ENCODE peak calls at places on chromosomes 1 and 21, in seven cellular contexts. One of them, this sample, is unnamed.
A peak's percentile ranks its signal among the peaks of the same experiment; 100 is the strongest.

GRCh38 chr21:43269461-43269860 is 100.7 kb downstream of the CRYAA start:
- DNase-seq in activated CD4-positive, alpha-beta T cell treated with anti-CD3 and anti-CD28 coated beads, Interleukin-2, amount 50 U/mL, for 1 hour: peak; percentile 34
- DNase-seq in smooth muscle cell of the brain vasculature: no peak
- DNase-seq in left kidney: no peak
- DNase-seq in left cardiac atrium: peak; percentile 20
- DNase-seq in stimulated activated CD4-positive, alpha-beta T cell treated with anti-CD3 and anti-CD28 coated beads, Interleukin-2, amount 100 ng/mL, for 48 hours: peak; percentile 27
- DNase-seq in stomach: no peak
- DNase-seq in this sample: no peak

GRCh38 chr1:229848762-229849677 is 218.0 kb upstream of the GALNT2 start:
- DNase-seq in activated CD4-positive, alpha-beta T cell treated with anti-CD3 and anti-CD28 coated beads, Interleukin-2, amount 50 U/mL, for 1 hour: no peak
- DNase-seq in smooth muscle cell of the brain vasculature: no peak
- DNase-seq in left kidney: peak; percentile 59
- DNase-seq in left cardiac atrium: no peak
- DNase-seq in stimulated activated CD4-positive, alpha-beta T cell treated with anti-CD3 and anti-CD28 coated beads, Interleukin-2, amount 100 ng/mL, for 48 hours: no peak
- DNase-seq in stomach: no peak
- DNase-seq in this sample: no peak

GRCh38 chr1:114091711-114092110 is 62.0 kb downstream of the SYT6 start:
- DNase-seq in activated CD4-positive, alpha-beta T cell treated with anti-CD3 and anti-CD28 coated beads, Interleukin-2, amount 50 U/mL, for 1 hour: no peak
- DNase-seq in smooth muscle cell of the brain vasculature: no peak
- DNase-seq in left kidney: no peak
- DNase-seq in left cardiac atrium: no peak
- DNase-seq in stimulated activated CD4-positive, alpha-beta T cell treated with anti-CD3 and anti-CD28 coated beads, Interleukin-2, amount 100 ng/mL, for 48 hours: no peak
- DNase-seq in stomach: no peak
- DNase-seq in this sample: no peak

GRCh38 chr1:34806396-34806795 is 13.6 kb downstream of the GJA4 start:
- DNase-seq in activated CD4-positive, alpha-beta T cell treated with anti-CD3 and anti-CD28 coated beads, Interleukin-2, amount 50 U/mL, for 1 hour: no peak
- DNase-seq in smooth muscle cell of the brain vasculature: no peak
- DNase-seq in left kidney: no peak
- DNase-seq in left cardiac atrium: no peak
- DNase-seq in stimulated activated CD4-positive, alpha-beta T cell treated with anti-CD3 and anti-CD28 coated beads, Interleukin-2, amount 100 ng/mL, for 48 hours: no peak
- DNase-seq in stomach: no peak
- DNase-seq in this sample: no peak

GRCh38 chr1:39842030-39842678 is 41.1 kb downstream of the TRIT1 start:
- DNase-seq in activated CD4-positive, alpha-beta T cell treated with anti-CD3 and anti-CD28 coated beads, Interleukin-2, amount 50 U/mL, for 1 hour: no peak
- DNase-seq in smooth muscle cell of the brain vasculature: no peak
- DNase-seq in left kidney: no peak
- DNase-seq in left cardiac atrium: no peak
- DNase-seq in stimulated activated CD4-positive, alpha-beta T cell treated with anti-CD3 and anti-CD28 coated beads, Interleukin-2, amount 100 ng/mL, for 48 hours: no peak
- DNase-seq in stomach: no peak
- DNase-seq in this sample: no peak

GRCh38 chr1:155858805-155859233 is 548 bp upstream of the SYT11 start:
- DNase-seq in activated CD4-positive, alpha-beta T cell treated with anti-CD3 and anti-CD28 coated beads, Interleukin-2, amount 50 U/mL, for 1 hour: no peak
- DNase-seq in smooth muscle cell of the brain vasculature: no peak
- DNase-seq in left kidney: no peak
- DNase-seq in left cardiac atrium: no peak
- DNase-seq in stimulated activated CD4-positive, alpha-beta T cell treated with anti-CD3 and anti-CD28 coated beads, Interleukin-2, amount 100 ng/mL, for 48 hours: peak; percentile 23
- DNase-seq in stomach: no peak
- DNase-seq in this sample: no peak

GRCh38 chr21:41589131-41589530 is 81.2 kb upstream of the TMPRSS2 start:
- DNase-seq in activated CD4-positive, alpha-beta T cell treated with anti-CD3 and anti-CD28 coated beads, Interleukin-2, amount 50 U/mL, for 1 hour: no peak
- DNase-seq in smooth muscle cell of the brain vasculature: no peak
- DNase-seq in left kidney: no peak
- DNase-seq in left cardiac atrium: no peak
- DNase-seq in stimulated activated CD4-positive, alpha-beta T cell treated with anti-CD3 and anti-CD28 coated beads, Interleukin-2, amount 100 ng/mL, for 48 hours: no peak
- DNase-seq in stomach: peak; percentile 5
- DNase-seq in this sample: no peak

GRCh38 chr1:208189183-208189582 is 55.0 kb downstream of the PLXNA2 start:
- DNase-seq in activated CD4-positive, alpha-beta T cell treated with anti-CD3 and anti-CD28 coated beads, Interleukin-2, amount 50 U/mL, for 1 hour: no peak
- DNase-seq in smooth muscle cell of the brain vasculature: no peak
- DNase-seq in left kidney: no peak
- DNase-seq in left cardiac atrium: no peak
- DNase-seq in stimulated activated CD4-positive, alpha-beta T cell treated with anti-CD3 and anti-CD28 coated beads, Interleukin-2, amount 100 ng/mL, for 48 hours: no peak
- DNase-seq in stomach: no peak
- DNase-seq in this sample: no peak

GRCh38 chr1:26910343-26911160 is 3.2 kb downstream of the NR0B2 start:
- DNase-seq in activated CD4-positive, alpha-beta T cell treated with anti-CD3 and anti-CD28 coated beads, Interleukin-2, amount 50 U/mL, for 1 hour: no peak
- DNase-seq in smooth muscle cell of the brain vasculature: no peak
- DNase-seq in left kidney: peak; percentile 47
- DNase-seq in left cardiac atrium: no peak
- DNase-seq in stimulated activated CD4-positive, alpha-beta T cell treated with anti-CD3 and anti-CD28 coated beads, Interleukin-2, amount 100 ng/mL, for 48 hours: no peak
- DNase-seq in stomach: no peak
- DNase-seq in this sample: no peak

GRCh38 chr1:157117527-157118057 is 18.0 kb upstream of the ETV3L start:
- DNase-seq in activated CD4-positive, alpha-beta T cell treated with anti-CD3 and anti-CD28 coated beads, Interleukin-2, amount 50 U/mL, for 1 hour: no peak
- DNase-seq in smooth muscle cell of the brain vasculature: no peak
- DNase-seq in left kidney: peak; percentile 22
- DNase-seq in left cardiac atrium: no peak
- DNase-seq in stimulated activated CD4-positive, alpha-beta T cell treated with anti-CD3 and anti-CD28 coated beads, Interleukin-2, amount 100 ng/mL, for 48 hours: no peak
- DNase-seq in stomach: peak; percentile 15
- DNase-seq in this sample: no peak

GRCh38 chr1:4665456-4665855 is 11.0 kb downstream of the AJAP1 start:
- DNase-seq in activated CD4-positive, alpha-beta T cell treated with anti-CD3 and anti-CD28 coated beads, Interleukin-2, amount 50 U/mL, for 1 hour: no peak
- DNase-seq in smooth muscle cell of the brain vasculature: no peak
- DNase-seq in left kidney: no peak
- DNase-seq in left cardiac atrium: no peak
- DNase-seq in stimulated activated CD4-positive, alpha-beta T cell treated with anti-CD3 and anti-CD28 coated beads, Interleukin-2, amount 100 ng/mL, for 48 hours: no peak
- DNase-seq in stomach: no peak
- DNase-seq in this sample: no peak

GRCh38 chr1:66916320-66916719 is 8.3 kb downstream of the DNAI4 start:
- DNase-seq in activated CD4-positive, alpha-beta T cell treated with anti-CD3 and anti-CD28 coated beads, Interleukin-2, amount 50 U/mL, for 1 hour: no peak
- DNase-seq in smooth muscle cell of the brain vasculature: no peak
- DNase-seq in left kidney: no peak
- DNase-seq in left cardiac atrium: no peak
- DNase-seq in stimulated activated CD4-positive, alpha-beta T cell treated with anti-CD3 and anti-CD28 coated beads, Interleukin-2, amount 100 ng/mL, for 48 hours: no peak
- DNase-seq in stomach: no peak
- DNase-seq in this sample: no peak

GRCh38 chr1:167094690-167095089 is 815 bp downstream of the STYXL2 start:
- DNase-seq in activated CD4-positive, alpha-beta T cell treated with anti-CD3 and anti-CD28 coated beads, Interleukin-2, amount 50 U/mL, for 1 hour: no peak
- DNase-seq in smooth muscle cell of the brain vasculature: no peak
- DNase-seq in left kidney: no peak
- DNase-seq in left cardiac atrium: no peak
- DNase-seq in stimulated activated CD4-positive, alpha-beta T cell treated with anti-CD3 and anti-CD28 coated beads, Interleukin-2, amount 100 ng/mL, for 48 hours: no peak
- DNase-seq in stomach: no peak
- DNase-seq in this sample: no peak

GRCh38 chr1:215357901-215358300 is 209.2 kb upstream of the KCTD3 start:
- DNase-seq in activated CD4-positive, alpha-beta T cell treated with anti-CD3 and anti-CD28 coated beads, Interleukin-2, amount 50 U/mL, for 1 hour: no peak
- DNase-seq in smooth muscle cell of the brain vasculature: no peak
- DNase-seq in left kidney: no peak
- DNase-seq in left cardiac atrium: no peak
- DNase-seq in stimulated activated CD4-positive, alpha-beta T cell treated with anti-CD3 and anti-CD28 coated beads, Interleukin-2, amount 100 ng/mL, for 48 hours: no peak
- DNase-seq in stomach: no peak
- DNase-seq in this sample: no peak

GRCh38 chr1:167447521-167448136 is 70.7 kb downstream of the CD247 start:
- DNase-seq in activated CD4-positive, alpha-beta T cell treated with anti-CD3 and anti-CD28 coated beads, Interleukin-2, amount 50 U/mL, for 1 hour: peak; percentile 67
- DNase-seq in smooth muscle cell of the brain vasculature: no peak
- DNase-seq in left kidney: no peak
- DNase-seq in left cardiac atrium: no peak
- DNase-seq in stimulated activated CD4-positive, alpha-beta T cell treated with anti-CD3 and anti-CD28 coated beads, Interleukin-2, amount 100 ng/mL, for 48 hours: peak; percentile 50
- DNase-seq in stomach: peak; percentile 64
- DNase-seq in this sample: peak; percentile 55

GRCh38 chr1:29912413-29912812 is 676.1 kb downstream of the PTPRU start:
- DNase-seq in activated CD4-positive, alpha-beta T cell treated with anti-CD3 and anti-CD28 coated beads, Interleukin-2, amount 50 U/mL, for 1 hour: no peak
- DNase-seq in smooth muscle cell of the brain vasculature: no peak
- DNase-seq in left kidney: no peak
- DNase-seq in left cardiac atrium: no peak
- DNase-seq in stimulated activated CD4-positive, alpha-beta T cell treated with anti-CD3 and anti-CD28 coated beads, Interleukin-2, amount 100 ng/mL, for 48 hours: no peak
- DNase-seq in stomach: no peak
- DNase-seq in this sample: no peak

GRCh38 chr1:16091296-16091695 is 17.8 kb upstream of the FAM131C start:
- DNase-seq in activated CD4-positive, alpha-beta T cell treated with anti-CD3 and anti-CD28 coated beads, Interleukin-2, amount 50 U/mL, for 1 hour: no peak
- DNase-seq in smooth muscle cell of the brain vasculature: no peak
- DNase-seq in left kidney: no peak
- DNase-seq in left cardiac atrium: no peak
- DNase-seq in stimulated activated CD4-positive, alpha-beta T cell treated with anti-CD3 and anti-CD28 coated beads, Interleukin-2, amount 100 ng/mL, for 48 hours: no peak
- DNase-seq in stomach: peak; percentile 38
- DNase-seq in this sample: no peak

GRCh38 chr1:56029329-56030003 is 549.9 kb downstream of the PLPP3 start:
- DNase-seq in activated CD4-positive, alpha-beta T cell treated with anti-CD3 and anti-CD28 coated beads, Interleukin-2, amount 50 U/mL, for 1 hour: no peak
- DNase-seq in smooth muscle cell of the brain vasculature: no peak
- DNase-seq in left kidney: peak; percentile 43
- DNase-seq in left cardiac atrium: no peak
- DNase-seq in stimulated activated CD4-positive, alpha-beta T cell treated with anti-CD3 and anti-CD28 coated beads, Interleukin-2, amount 100 ng/mL, for 48 hours: no peak
- DNase-seq in stomach: no peak
- DNase-seq in this sample: no peak

GRCh38 chr1:68442822-68443556 is 6.8 kb downstream of the RPE65 start:
- DNase-seq in activated CD4-positive, alpha-beta T cell treated with anti-CD3 and anti-CD28 coated beads, Interleukin-2, amount 50 U/mL, for 1 hour: no peak
- DNase-seq in smooth muscle cell of the brain vasculature: no peak
- DNase-seq in left kidney: peak; percentile 54
- DNase-seq in left cardiac atrium: no peak
- DNase-seq in stimulated activated CD4-positive, alpha-beta T cell treated with anti-CD3 and anti-CD28 coated beads, Interleukin-2, amount 100 ng/mL, for 48 hours: peak; percentile 5
- DNase-seq in stomach: peak; percentile 27
- DNase-seq in this sample: no peak

GRCh38 chr1:170661646-170662411 is 2.1 kb upstream of the PRRX1 start:
- DNase-seq in activated CD4-positive, alpha-beta T cell treated with anti-CD3 and anti-CD28 coated beads, Interleukin-2, amount 50 U/mL, for 1 hour: no peak
- DNase-seq in smooth muscle cell of the brain vasculature: no peak
- DNase-seq in left kidney: peak; percentile 52
- DNase-seq in left cardiac atrium: peak; percentile 45
- DNase-seq in stimulated activated CD4-positive, alpha-beta T cell treated with anti-CD3 and anti-CD28 coated beads, Interleukin-2, amount 100 ng/mL, for 48 hours: no peak
- DNase-seq in stomach: no peak
- DNase-seq in this sample: no peak

GRCh38 chr1:6414443-6414844 is 5.3 kb downstream of the HES2 start:
- DNase-seq in activated CD4-positive, alpha-beta T cell treated with anti-CD3 and anti-CD28 coated beads, Interleukin-2, amount 50 U/mL, for 1 hour: peak; percentile 42
- DNase-seq in smooth muscle cell of the brain vasculature: no peak
- DNase-seq in left kidney: peak; percentile 82
- DNase-seq in left cardiac atrium: no peak
- DNase-seq in stimulated activated CD4-positive, alpha-beta T cell treated with anti-CD3 and anti-CD28 coated beads, Interleukin-2, amount 100 ng/mL, for 48 hours: peak; percentile 41
- DNase-seq in stomach: no peak
- DNase-seq in this sample: no peak

GRCh38 chr1:15525043-15525958 is 1.3 kb upstream of the CASP9 start:
- DNase-seq in activated CD4-positive, alpha-beta T cell treated with anti-CD3 and anti-CD28 coated beads, Interleukin-2, amount 50 U/mL, for 1 hour: no peak
- DNase-seq in smooth muscle cell of the brain vasculature: peak; percentile 6
- DNase-seq in left kidney: peak; percentile 42
- DNase-seq in left cardiac atrium: peak; percentile 99
- DNase-seq in stimulated activated CD4-positive, alpha-beta T cell treated with anti-CD3 and anti-CD28 coated beads, Interleukin-2, amount 100 ng/mL, for 48 hours: peak; percentile 6
- DNase-seq in stomach: no peak
- DNase-seq in this sample: peak; percentile 51

GRCh38 chr1:98034505-98034904 is 113.7 kb upstream of the DPYD start:
- DNase-seq in activated CD4-positive, alpha-beta T cell treated with anti-CD3 and anti-CD28 coated beads, Interleukin-2, amount 50 U/mL, for 1 hour: no peak
- DNase-seq in smooth muscle cell of the brain vasculature: no peak
- DNase-seq in left kidney: peak; percentile 36
- DNase-seq in left cardiac atrium: no peak
- DNase-seq in stimulated activated CD4-positive, alpha-beta T cell treated with anti-CD3 and anti-CD28 coated beads, Interleukin-2, amount 100 ng/mL, for 48 hours: no peak
- DNase-seq in stomach: no peak
- DNase-seq in this sample: no peak

This sample was measured in GDM1.